ENCODE peak calls at places on chromosomes 11 and 22, in seven cellular contexts. One of them, this sample, is unnamed.
A peak's percentile ranks its signal among the peaks of the same experiment; 100 is the strongest.

GRCh38 chr11:62665630-62666258 is 632 bp downstream of the CSKMT start:
- DNase-seq in fibroblast of lung: peak; percentile 66
- DNase-seq in WTC11: peak; percentile 31
- DNase-seq in progenitor cell of endocrine pancreas: no peak
- DNase-seq in BJ: no peak
- DNase-seq in AG04449: no peak
- DNase-seq in K562: peak; percentile 47
- DNase-seq in this sample: no peak

GRCh38 chr11:32829157-32829679 is 509 bp upstream of the PRRG4 start:
- DNase-seq in WTC11: no peak
- DNase-seq in BJ: no peak
- DNase-seq in AG04449: no peak
- DNase-seq in K562: no peak
- DNase-seq in progenitor cell of endocrine pancreas: no peak
- DNase-seq in fibroblast of lung: no peak
- DNase-seq in this sample: no peak

GRCh38 chr22:40407021-40407761 is 36.8 kb downstream of the SGSM3 start:
- DNase-seq in BJ: no peak
- DNase-seq in WTC11: no peak
- DNase-seq in progenitor cell of endocrine pancreas: no peak
- DNase-seq in AG04449: no peak
- DNase-seq in K562: no peak
- DNase-seq in fibroblast of lung: no peak
- DNase-seq in this sample: no peak

GRCh38 chr11:64735860-64736259 is 8.1 kb downstream of the RASGRP2 start:
- DNase-seq in fibroblast of lung: no peak
- DNase-seq in progenitor cell of endocrine pancreas: no peak
- DNase-seq in AG04449: no peak
- DNase-seq in K562: no peak
- DNase-seq in BJ: no peak
- DNase-seq in WTC11: no peak
- DNase-seq in this sample: no peak

GRCh38 chr11:48036466-48036865 is 56.1 kb downstream of the PTPRJ start:
- DNase-seq in BJ: no peak
- DNase-seq in fibroblast of lung: peak; percentile 70
- DNase-seq in AG04449: peak; percentile 29
- DNase-seq in WTC11: no peak
- DNase-seq in progenitor cell of endocrine pancreas: no peak
- DNase-seq in K562: no peak
- DNase-seq in this sample: no peak

GRCh38 chr11:129930306-129930705 is 34.9 kb upstream of the NFRKB start:
- DNase-seq in AG04449: no peak
- DNase-seq in fibroblast of lung: peak; percentile 45
- DNase-seq in WTC11: no peak
- DNase-seq in K562: peak; percentile 33
- DNase-seq in progenitor cell of endocrine pancreas: no peak
- DNase-seq in BJ: no peak
- DNase-seq in this sample: no peak

GRCh38 chr11:131674051-131674755 is 303.8 kb downstream of the NTM start:
- DNase-seq in fibroblast of lung: peak; percentile 92
- DNase-seq in progenitor cell of endocrine pancreas: peak; percentile 74
- DNase-seq in WTC11: peak; percentile 86
- DNase-seq in BJ: peak; percentile 51
- DNase-seq in AG04449: peak; percentile 64
- DNase-seq in K562: peak; percentile 63
- DNase-seq in this sample: peak; percentile 85

GRCh38 chr11:57626895-57627294 is 22.8 kb downstream of the YPEL4 start:
- DNase-seq in BJ: no peak
- DNase-seq in WTC11: no peak
- DNase-seq in AG04449: no peak
- DNase-seq in fibroblast of lung: no peak
- DNase-seq in progenitor cell of endocrine pancreas: no peak
- DNase-seq in K562: no peak
- DNase-seq in this sample: no peak

GRCh38 chr11:62340269-62340901 is 3.1 kb downstream of the ASRGL1 start:
- DNase-seq in K562: peak; percentile 39
- DNase-seq in progenitor cell of endocrine pancreas: no peak
- DNase-seq in AG04449: peak; percentile 12
- DNase-seq in BJ: no peak
- DNase-seq in WTC11: peak; percentile 69
- DNase-seq in fibroblast of lung: peak; percentile 36
- DNase-seq in this sample: peak; percentile 38

GRCh38 chr22:43345761-43346261 is 2.6 kb upstream of the SCUBE1 start:
- DNase-seq in fibroblast of lung: no peak
- DNase-seq in progenitor cell of endocrine pancreas: no peak
- DNase-seq in WTC11: no peak
- DNase-seq in AG04449: no peak
- DNase-seq in BJ: no peak
- DNase-seq in K562: peak; percentile 30
- DNase-seq in this sample: no peak

GRCh38 chr11:86069408-86070086 is 663 bp upstream of the PICALM start:
- DNase-seq in fibroblast of lung: peak; percentile 99
- DNase-seq in BJ: peak; percentile 88
- DNase-seq in K562: peak; percentile 55
- DNase-seq in WTC11: no peak
- DNase-seq in progenitor cell of endocrine pancreas: no peak
- DNase-seq in AG04449: peak; percentile 95
- DNase-seq in this sample: no peak

GRCh38 chr22:26751217-26751616 is 93.8 kb downstream of the MIAT start:
- DNase-seq in AG04449: no peak
- DNase-seq in progenitor cell of endocrine pancreas: no peak
- DNase-seq in WTC11: peak; percentile 79
- DNase-seq in fibroblast of lung: peak; percentile 57
- DNase-seq in BJ: no peak
- DNase-seq in K562: no peak
- DNase-seq in this sample: peak; percentile 69

GRCh38 chr22:21850660-21851059 is 16.8 kb downstream of the MAPK1 start:
- DNase-seq in BJ: no peak
- DNase-seq in progenitor cell of endocrine pancreas: no peak
- DNase-seq in K562: no peak
- DNase-seq in fibroblast of lung: no peak
- DNase-seq in WTC11: no peak
- DNase-seq in AG04449: no peak
- DNase-seq in this sample: no peak

GRCh38 chr11:117916956-117917355 is 12.2 kb downstream of the TMPRSS13 start:
- DNase-seq in AG04449: no peak
- DNase-seq in K562: no peak
- DNase-seq in BJ: no peak
- DNase-seq in fibroblast of lung: no peak
- DNase-seq in progenitor cell of endocrine pancreas: no peak
- DNase-seq in WTC11: no peak
- DNase-seq in this sample: no peak

GRCh38 chr11:62666259-62666926 is 1.3 kb downstream of the CSKMT start:
- DNase-seq in fibroblast of lung: no peak
- DNase-seq in BJ: no peak
- DNase-seq in WTC11: no peak
- DNase-seq in progenitor cell of endocrine pancreas: no peak
- DNase-seq in AG04449: no peak
- DNase-seq in K562: no peak
- DNase-seq in this sample: no peak

GRCh38 chr22:27676545-27677188 is 124.9 kb downstream of the MN1 start:
- DNase-seq in K562: no peak
- DNase-seq in fibroblast of lung: no peak
- DNase-seq in WTC11: no peak
- DNase-seq in AG04449: no peak
- DNase-seq in BJ: no peak
- DNase-seq in progenitor cell of endocrine pancreas: no peak
- DNase-seq in this sample: no peak

GRCh38 chr11:64009710-64010109 is 23.5 kb downstream of the OTUB1 start:
- DNase-seq in K562: no peak
- DNase-seq in WTC11: no peak
- DNase-seq in BJ: no peak
- DNase-seq in AG04449: no peak
- DNase-seq in progenitor cell of endocrine pancreas: no peak
- DNase-seq in fibroblast of lung: no peak
- DNase-seq in this sample: no peak

GRCh38 chr22:28951969-28952521 is 68.7 kb downstream of the ZNRF3 start:
- DNase-seq in BJ: peak; percentile 65
- DNase-seq in AG04449: no peak
- DNase-seq in fibroblast of lung: peak; percentile 71
- DNase-seq in WTC11: peak; percentile 30
- DNase-seq in K562: no peak
- DNase-seq in progenitor cell of endocrine pancreas: no peak
- DNase-seq in this sample: no peak

GRCh38 chr11:124961972-124962609 is 8.1 kb downstream of the CCDC15 start:
- DNase-seq in BJ: no peak
- DNase-seq in progenitor cell of endocrine pancreas: no peak
- DNase-seq in fibroblast of lung: peak; percentile 69
- DNase-seq in WTC11: no peak
- DNase-seq in K562: peak; percentile 64
- DNase-seq in AG04449: peak; percentile 33
- DNase-seq in this sample: no peak

GRCh38 chr11:105862736-105863367 is 159.2 kb downstream of the MSANTD4 start:
- DNase-seq in WTC11: no peak
- DNase-seq in progenitor cell of endocrine pancreas: no peak
- DNase-seq in fibroblast of lung: peak; percentile 39
- DNase-seq in AG04449: peak; percentile 4
- DNase-seq in BJ: no peak
- DNase-seq in K562: no peak
- DNase-seq in this sample: no peak

GRCh38 chr11:3838504-3838903 is 2.3 kb downstream of the RHOG start:
- DNase-seq in BJ: no peak
- DNase-seq in K562: no peak
- DNase-seq in WTC11: no peak
- DNase-seq in progenitor cell of endocrine pancreas: no peak
- DNase-seq in fibroblast of lung: no peak
- DNase-seq in AG04449: no peak
- DNase-seq in this sample: no peak

GRCh38 chr11:12089473-12089872 is 20.9 kb upstream of the MICAL2 start:
- DNase-seq in K562: no peak
- DNase-seq in progenitor cell of endocrine pancreas: no peak
- DNase-seq in fibroblast of lung: no peak
- DNase-seq in WTC11: no peak
- DNase-seq in AG04449: no peak
- DNase-seq in BJ: no peak
- DNase-seq in this sample: no peak

GRCh38 chr11:12089041-12089440 is 21.3 kb upstream of the MICAL2 start:
- DNase-seq in BJ: no peak
- DNase-seq in K562: no peak
- DNase-seq in fibroblast of lung: no peak
- DNase-seq in WTC11: no peak
- DNase-seq in progenitor cell of endocrine pancreas: no peak
- DNase-seq in AG04449: no peak
- DNase-seq in this sample: no peak

GRCh38 chr11:12088531-12088930 is 21.9 kb upstream of the MICAL2 start:
- DNase-seq in BJ: no peak
- DNase-seq in progenitor cell of endocrine pancreas: no peak
- DNase-seq in fibroblast of lung: no peak
- DNase-seq in AG04449: no peak
- DNase-seq in K562: no peak
- DNase-seq in WTC11: no peak
- DNase-seq in this sample: no peak

GRCh38 chr11:12087075-12087775 is 23.2 kb upstream of the MICAL2 start:
- DNase-seq in BJ: no peak
- DNase-seq in K562: no peak
- DNase-seq in fibroblast of lung: peak; percentile 81
- DNase-seq in AG04449: no peak
- DNase-seq in progenitor cell of endocrine pancreas: no peak
- DNase-seq in WTC11: no peak
- DNase-seq in this sample: no peak

GRCh38 chr11:12088047-12088481 is 22.3 kb upstream of the MICAL2 start:
- DNase-seq in progenitor cell of endocrine pancreas: no peak
- DNase-seq in WTC11: no peak
- DNase-seq in BJ: no peak
- DNase-seq in AG04449: peak; percentile 61
- DNase-seq in fibroblast of lung: peak; percentile 83
- DNase-seq in K562: peak; percentile 67
- DNase-seq in this sample: no peak
- TF ChIP-seq CTCF in progenitor cell of endocrine pancreas: peak; percentile 15
- TF ChIP-seq CTCF in WTC11: no peak
- TF ChIP-seq CTCF in BJ: peak; percentile 50
- TF ChIP-seq CTCF in AG04449: peak; percentile 36
- TF ChIP-seq CTCF in fibroblast of lung: no peak
- TF ChIP-seq CTCF in K562: peak; percentile 88
- TF ChIP-seq CTCF in this sample: no peak

GRCh38 chr22:19046287-19046686 is 75.9 kb downstream of the DGCR2 start:
- DNase-seq in WTC11: no peak
- DNase-seq in progenitor cell of endocrine pancreas: no peak
- DNase-seq in fibroblast of lung: no peak
- DNase-seq in BJ: no peak
- DNase-seq in K562: no peak
- DNase-seq in AG04449: no peak
- DNase-seq in this sample: no peak
- TF ChIP-seq CTCF in WTC11: no peak
- TF ChIP-seq CTCF in progenitor cell of endocrine pancreas: no peak
- TF ChIP-seq CTCF in fibroblast of lung: no peak
- TF ChIP-seq CTCF in BJ: no peak
- TF ChIP-seq CTCF in K562: no peak
- TF ChIP-seq CTCF in AG04449: no peak
- TF ChIP-seq CTCF in this sample: no peak

GRCh38 chr11:76348348-76348747 is 32.6 kb downstream of the THAP12 start:
- DNase-seq in fibroblast of lung: no peak
- DNase-seq in WTC11: no peak
- DNase-seq in AG04449: no peak
- DNase-seq in progenitor cell of endocrine pancreas: no peak
- DNase-seq in K562: no peak
- DNase-seq in BJ: no peak
- DNase-seq in this sample: no peak

GRCh38 chr11:76347391-76347790 is 33.5 kb downstream of the THAP12 start:
- DNase-seq in progenitor cell of endocrine pancreas: no peak
- DNase-seq in AG04449: no peak
- DNase-seq in BJ: no peak
- DNase-seq in K562: no peak
- DNase-seq in fibroblast of lung: peak; percentile 44
- DNase-seq in WTC11: no peak
- DNase-seq in this sample: no peak
- TF ChIP-seq CTCF in progenitor cell of endocrine pancreas: no peak
- TF ChIP-seq CTCF in AG04449: no peak
- TF ChIP-seq CTCF in BJ: no peak
- TF ChIP-seq CTCF in K562: no peak
- TF ChIP-seq CTCF in fibroblast of lung: no peak
- TF ChIP-seq CTCF in WTC11: no peak
- TF ChIP-seq CTCF in this sample: no peak

GRCh38 chr11:30911247-30911646 is 325.1 kb upstream of the MPPED2 start:
- DNase-seq in fibroblast of lung: no peak
- DNase-seq in WTC11: no peak
- DNase-seq in progenitor cell of endocrine pancreas: no peak
- DNase-seq in BJ: no peak
- DNase-seq in AG04449: no peak
- DNase-seq in K562: no peak
- DNase-seq in this sample: no peak

GRCh38 chr11:30916764-30917163 is 330.6 kb upstream of the MPPED2 start:
- DNase-seq in AG04449: no peak
- DNase-seq in WTC11: no peak
- DNase-seq in fibroblast of lung: no peak
- DNase-seq in BJ: no peak
- DNase-seq in K562: no peak
- DNase-seq in progenitor cell of endocrine pancreas: no peak
- DNase-seq in this sample: no peak

GRCh38 chr11:30919389-30920172 is 333.4 kb upstream of the MPPED2 start:
- DNase-seq in progenitor cell of endocrine pancreas: no peak
- DNase-seq in AG04449: no peak
- DNase-seq in fibroblast of lung: peak; percentile 50
- DNase-seq in WTC11: no peak
- DNase-seq in BJ: no peak
- DNase-seq in K562: no peak
- DNase-seq in this sample: no peak

GRCh38 chr11:30917859-30918478 is 331.8 kb upstream of the MPPED2 start:
- DNase-seq in fibroblast of lung: peak; percentile 33
- DNase-seq in AG04449: no peak
- DNase-seq in BJ: no peak
- DNase-seq in progenitor cell of endocrine pancreas: no peak
- DNase-seq in WTC11: no peak
- DNase-seq in K562: peak; percentile 13
- DNase-seq in this sample: peak; percentile 27

GRCh38 chr11:30914143-30914762 is 328.1 kb upstream of the MPPED2 start:
- DNase-seq in AG04449: peak; percentile 12
- DNase-seq in BJ: no peak
- DNase-seq in progenitor cell of endocrine pancreas: peak; percentile 37
- DNase-seq in WTC11: peak; percentile 83
- DNase-seq in K562: peak; percentile 6
- DNase-seq in fibroblast of lung: peak; percentile 50
- DNase-seq in this sample: peak; percentile 74
- TF ChIP-seq CTCF in AG04449: peak; percentile 76
- TF ChIP-seq CTCF in BJ: peak; percentile 61
- TF ChIP-seq CTCF in progenitor cell of endocrine pancreas: peak; percentile 85
- TF ChIP-seq CTCF in WTC11: peak; percentile 42
- TF ChIP-seq CTCF in K562: peak; percentile 42
- TF ChIP-seq CTCF in fibroblast of lung: peak; percentile 49
- TF ChIP-seq CTCF in this sample: peak; percentile 79